ENCODE peak calls at places on chromosomes 13 and 19, in nine cellular contexts. O is AG09309; U is uterus; V is epithelial cell of esophagus; B is fibroblast of mammary gland; Y is stomach; X is AG09319; D is CD8-positive, alpha-beta T cell; I is PC-9. P is an unnamed sample.

GRCh38 chr19:40691421-40692211 is 1.2 kb upstream of the NUMBL start:
- DNase-seq in O (no peak), U (peak), V (no peak), B (peak), Y (no peak), X (no peak), D (no peak), I (no peak), P (no peak)

GRCh38 chr19:41409288-41409687 is 11.7 kb downstream of the BCKDHA start:
- DNase-seq in O (no peak), U (no peak), V (peak), B (peak), Y (peak), X (no peak), D (no peak), I (peak), P (no peak)

GRCh38 chr19:15584541-15585115 is 30.4 kb upstream of the CYP4F8 start:
- DNase-seq in O (peak), U (peak), V (peak), B (peak), Y (peak), X (peak), D (peak), I (peak), P (no peak)

GRCh38 chr19:48444933-48445194 is 919 bp upstream of the GRWD1 start:
- DNase-seq in O (no peak), U (no peak), V (no peak), B (no peak), Y (no peak), X (no peak), D (no peak), I (no peak), P (no peak)

GRCh38 chr19:19064811-19065745 is 1.3 kb downstream of the SLC25A42 start:
- DNase-seq in O (no peak), U (no peak), V (no peak), B (no peak), Y (no peak), X (no peak), D (peak), I (no peak), P (no peak)

GRCh38 chr13:27375686-27376326 is 48.6 kb upstream of the GTF3A start:
- DNase-seq in O (no peak), U (peak), V (peak), B (peak), Y (peak), X (no peak), D (peak), I (no peak), P (no peak)

GRCh38 chr13:49502954-49503353 is 7.2 kb downstream of the PHF11 start:
- DNase-seq in O (no peak), U (peak), V (no peak), B (peak), Y (no peak), X (no peak), D (no peak), I (no peak), P (no peak)

GRCh38 chr13:44465318-44465717 is 91.7 kb downstream of the SERP2 start:
- DNase-seq in O (no peak), U (no peak), V (peak), B (peak), Y (no peak), X (no peak), D (no peak), I (no peak), P (no peak)

GRCh38 chr19:10625003-10625761 is at the start of gene SLC44A2:
- DNase-seq in O (no peak), U (peak), V (peak), B (peak), Y (peak), X (no peak), D (no peak), I (peak), P (peak)

GRCh38 chr19:4297901-4298771 is 4.1 kb downstream of the TMIGD2 start:
- DNase-seq in O (no peak), U (no peak), V (peak), B (no peak), Y (no peak), X (no peak), D (peak), I (no peak), P (no peak)

GRCh38 chr19:57249329-57249728 is 8.9 kb downstream of the ZNF805 start:
- DNase-seq in O (no peak), U (no peak), V (no peak), B (no peak), Y (no peak), X (no peak), D (no peak), I (no peak), P (no peak)

GRCh38 chr13:112784811-112785418 is 95.1 kb downstream of the ATP11A start:
- DNase-seq in O (no peak), U (no peak), V (no peak), B (no peak), Y (peak), X (no peak), D (no peak), I (no peak), P (peak)

GRCh38 chr19:55613930-55614710 is 8.7 kb downstream of the ZNF865 start:
- DNase-seq in O (no peak), U (no peak), V (no peak), B (no peak), Y (no peak), X (no peak), D (no peak), I (no peak), P (no peak)

GRCh38 chr13:45409993-45410392 is 8.2 kb downstream of the SLC25A30 start:
- DNase-seq in O (no peak), U (no peak), V (no peak), B (no peak), Y (no peak), X (no peak), D (no peak), I (no peak), P (no peak)

GRCh38 chr19:28329429-28329828 is 883.5 kb downstream of the UQCRFS1 start:
- DNase-seq in O (no peak), U (no peak), V (no peak), B (no peak), Y (no peak), X (no peak), D (no peak), I (no peak), P (no peak)

GRCh38 chr19:16598848-16599247 is 26.6 kb upstream of the SLC35E1 start:
- DNase-seq in O (no peak), U (no peak), V (no peak), B (no peak), Y (no peak), X (no peak), D (no peak), I (no peak), P (no peak)

GRCh38 chr19:50341091-50341564 is 12.0 kb upstream of the KCNC3 start:
- DNase-seq in O (no peak), U (no peak), V (no peak), B (no peak), Y (no peak), X (no peak), D (no peak), I (no peak), P (no peak)

GRCh38 chr13:111912991-111913781 is 153.8 kb upstream of the SOX1 start:
- DNase-seq in O (no peak), U (no peak), V (no peak), B (no peak), Y (no peak), X (no peak), D (no peak), I (no peak), P (peak)

GRCh38 chr13:47415048-47415447 is 518.2 kb upstream of the HTR2A start:
- DNase-seq in O (peak), U (no peak), V (peak), B (no peak), Y (no peak), X (no peak), D (no peak), I (no peak), P (no peak)

GRCh38 chr19:1768248-1768647 is 14.9 kb downstream of the ONECUT3 start:
- DNase-seq in O (no peak), U (no peak), V (no peak), B (peak), Y (no peak), X (no peak), D (no peak), I (no peak), P (no peak)

GRCh38 chr19:5547881-5548280 is 19.9 kb downstream of the TINCR start:
- DNase-seq in O (no peak), U (no peak), V (peak), B (peak), Y (peak), X (no peak), D (no peak), I (peak), P (no peak)

GRCh38 chr13:114017028-114017630 is 43.3 kb upstream of the C13orf46 start:
- DNase-seq in O (no peak), U (no peak), V (no peak), B (peak), Y (no peak), X (no peak), D (no peak), I (no peak), P (no peak)
- TF ChIP-seq CTCF in O (peak), U (no peak), V (no peak), B (peak), Y (no peak), X (peak), D (no peak), I (no peak), P (peak)

GRCh38 chr13:107374038-107374437 is 806.1 kb upstream of the ARGLU1 start:
- DNase-seq in O (no peak), U (no peak), V (no peak), B (peak), Y (no peak), X (no peak), D (no peak), I (no peak), P (no peak)

GRCh38 chr13:107376393-107377085 is 808.6 kb upstream of the ARGLU1 start:
- DNase-seq in O (no peak), U (no peak), V (no peak), B (no peak), Y (no peak), X (no peak), D (no peak), I (no peak), P (no peak)

GRCh38 chr13:107375701-107376350 is 807.9 kb upstream of the ARGLU1 start:
- DNase-seq in O (no peak), U (no peak), V (no peak), B (no peak), Y (no peak), X (no peak), D (no peak), I (no peak), P (no peak)

GRCh38 chr13:107370036-107370785 is 802.3 kb upstream of the ARGLU1 start:
- DNase-seq in O (no peak), U (no peak), V (peak), B (peak), Y (no peak), X (no peak), D (no peak), I (no peak), P (no peak)

DNA sequence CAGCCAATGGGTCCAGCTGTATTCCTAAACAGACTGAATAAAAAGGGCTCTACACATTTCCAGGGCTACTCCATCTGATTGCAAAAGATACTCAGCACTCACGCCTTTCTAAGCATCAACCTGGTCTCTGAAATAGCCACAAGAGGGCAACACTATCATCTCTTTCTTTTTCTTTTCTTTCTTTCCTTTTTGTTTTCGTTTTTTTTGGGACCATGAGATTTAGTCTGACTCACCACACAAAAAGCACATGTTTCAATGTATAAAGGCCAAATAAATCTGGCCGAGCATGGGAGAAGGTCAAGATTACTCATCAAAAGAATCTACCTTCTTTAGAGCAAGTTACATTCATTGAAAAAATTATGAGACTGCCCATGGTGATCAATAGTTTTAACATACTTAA is 805.6 kb upstream of the ARGLU1 start:
- DNase-seq in O (peak), U (no peak), V (peak), B (peak), Y (no peak), X (peak), D (no peak), I (peak), P (no peak)
- TF ChIP-seq CTCF in O (peak), U (no peak), V (peak), B (peak), Y (no peak), X (peak), D (no peak), I (peak), P (peak)

GRCh38 chr19:29772696-29773095 is 39.1 kb upstream of the CCNE1 start:
- DNase-seq in O (no peak), U (no peak), V (no peak), B (no peak), Y (no peak), X (no peak), D (no peak), I (no peak), P (no peak)

GRCh38 chr19:29773141-29773540 is 38.6 kb upstream of the CCNE1 start:
- DNase-seq in O (no peak), U (no peak), V (no peak), B (no peak), Y (no peak), X (no peak), D (no peak), I (no peak), P (no peak)

GRCh38 chr19:29769997-29770396 is 41.8 kb upstream of the CCNE1 start:
- DNase-seq in O (no peak), U (no peak), V (no peak), B (no peak), Y (no peak), X (no peak), D (no peak), I (no peak), P (no peak)

GRCh38 chr19:29770653-29771052 is 41.1 kb upstream of the CCNE1 start:
- DNase-seq in O (no peak), U (no peak), V (no peak), B (no peak), Y (no peak), X (no peak), D (no peak), I (no peak), P (no peak)

DNA sequence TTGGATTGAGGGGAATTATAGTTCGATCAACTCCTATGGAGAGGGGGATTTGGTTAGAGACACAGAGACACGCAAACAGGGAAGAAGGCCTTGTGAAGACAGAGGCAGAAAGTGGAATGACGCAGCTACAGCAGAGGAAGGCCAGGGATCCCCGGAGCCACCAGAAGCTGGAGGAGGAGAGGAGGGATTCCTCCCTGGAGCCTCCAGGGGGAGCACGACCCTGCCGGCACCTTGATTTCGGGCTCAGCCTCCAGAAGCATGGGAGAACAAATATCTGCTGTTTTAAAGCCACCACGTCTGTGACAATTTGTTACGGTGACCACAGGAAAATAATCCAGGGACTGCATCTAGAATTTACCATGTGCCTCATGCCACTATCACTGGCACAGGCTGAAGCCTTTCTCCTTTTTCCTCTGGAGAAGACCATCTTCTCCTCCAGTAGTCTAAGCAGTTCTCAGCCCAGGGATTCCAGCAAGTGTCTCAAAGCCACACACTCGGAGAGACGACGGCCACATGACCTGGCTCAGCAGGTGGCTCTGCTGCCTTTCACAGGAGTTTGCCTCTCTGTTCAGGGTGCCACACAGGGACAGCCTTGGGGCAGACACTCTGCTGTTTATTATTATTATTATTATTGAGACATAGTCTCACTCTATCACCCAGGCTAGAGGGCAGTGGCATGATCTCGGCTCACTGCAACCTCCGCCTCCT is 39.9 kb upstream of the CCNE1 start:
- DNase-seq in O (peak), U (no peak), V (peak), B (peak), Y (peak), X (peak), D (peak), I (no peak), P (no peak)
- TF ChIP-seq CTCF in O (peak), U (peak), V (peak), B (peak), Y (peak), X (peak), D (peak), I (peak), P (peak)

GRCh38 chr13:61954092-61954491 is 538.4 kb upstream of the PCDH20 start:
- DNase-seq in O (no peak), U (no peak), V (peak), B (peak), Y (no peak), X (no peak), D (no peak), I (no peak), P (no peak)
- TF ChIP-seq CTCF in O (no peak), U (no peak), V (peak), B (peak), Y (no peak), X (no peak), D (no peak), I (peak), P (peak)

GRCh38 chr13:52968074-52968700 is 60.4 kb upstream of the OLFM4 start:
- DNase-seq in O (peak), U (peak), V (peak), B (peak), Y (peak), X (peak), D (peak), I (peak), P (peak)
- TF ChIP-seq CTCF in O (peak), U (peak), V (peak), B (peak), Y (peak), X (peak), D (peak), I (peak), P (peak)